ENCODE peak calls at places on chromosome 10, in nine cellular contexts. One of them, this sample, is unnamed.

GRCh38 chr10:22722770-22723169 is 8.4 kb upstream of the PIP4K2A start:
- DNase-seq in fibroblast of lung: no peak
- DNase-seq in HepG2: no peak
- DNase-seq in K562: no peak
- DNase-seq in GM23338: no peak
- DNase-seq in PC-9: no peak
- DNase-seq in MM.1S: no peak
- DNase-seq in OCI-LY7: no peak
- DNase-seq in IMR-90: no peak
- DNase-seq in this sample: no peak

GRCh38 chr10:56317603-56318002 is 43.5 kb downstream of the ZWINT start:
- DNase-seq in fibroblast of lung: no peak
- DNase-seq in HepG2: no peak
- DNase-seq in K562: no peak
- DNase-seq in GM23338: no peak
- DNase-seq in PC-9: no peak
- DNase-seq in MM.1S: no peak
- DNase-seq in OCI-LY7: no peak
- DNase-seq in IMR-90: no peak
- DNase-seq in this sample: no peak

GRCh38 chr10:99382181-99382580 is 48.2 kb downstream of the GOT1 start:
- DNase-seq in fibroblast of lung: no peak
- DNase-seq in HepG2: no peak
- DNase-seq in K562: no peak
- DNase-seq in GM23338: no peak
- DNase-seq in PC-9: no peak
- DNase-seq in MM.1S: peak; percentile 26
- DNase-seq in OCI-LY7: no peak
- DNase-seq in IMR-90: no peak
- DNase-seq in this sample: no peak

GRCh38 chr10:128210215-128211063 is 84.2 kb upstream of the MKI67 start:
- DNase-seq in fibroblast of lung: peak; percentile 34
- DNase-seq in HepG2: peak; percentile 34
- DNase-seq in K562: peak; percentile 53
- DNase-seq in GM23338: peak; percentile 64
- DNase-seq in PC-9: peak; percentile 12
- DNase-seq in MM.1S: peak; percentile 61
- DNase-seq in OCI-LY7: no peak
- DNase-seq in IMR-90: no peak
- DNase-seq in this sample: no peak

GRCh38 chr10:63210611-63211196 is 77.6 kb downstream of the NRBF2 start:
- DNase-seq in fibroblast of lung: peak; percentile 83
- DNase-seq in HepG2: no peak
- DNase-seq in K562: no peak
- DNase-seq in GM23338: no peak
- DNase-seq in PC-9: no peak
- DNase-seq in MM.1S: no peak
- DNase-seq in OCI-LY7: no peak
- DNase-seq in IMR-90: peak; percentile 54
- DNase-seq in this sample: no peak

GRCh38 chr10:68871731-68872342 is 29.3 kb upstream of the DDX50 start:
- DNase-seq in fibroblast of lung: peak; percentile 99
- DNase-seq in HepG2: peak; percentile 46
- DNase-seq in K562: no peak
- DNase-seq in GM23338: peak; percentile 38
- DNase-seq in PC-9: no peak
- DNase-seq in MM.1S: no peak
- DNase-seq in OCI-LY7: no peak
- DNase-seq in IMR-90: peak; percentile 95
- DNase-seq in this sample: no peak

GRCh38 chr10:33241351-33241750 is 93.1 kb downstream of the NRP1 start:
- DNase-seq in fibroblast of lung: no peak
- DNase-seq in HepG2: no peak
- DNase-seq in K562: no peak
- DNase-seq in GM23338: no peak
- DNase-seq in PC-9: no peak
- DNase-seq in MM.1S: no peak
- DNase-seq in OCI-LY7: no peak
- DNase-seq in IMR-90: peak; percentile 51
- DNase-seq in this sample: no peak

GRCh38 chr10:110141747-110142625 is 65.4 kb upstream of the MXI1 start:
- DNase-seq in fibroblast of lung: no peak
- DNase-seq in HepG2: peak; percentile 18
- DNase-seq in K562: no peak
- DNase-seq in GM23338: no peak
- DNase-seq in PC-9: no peak
- DNase-seq in MM.1S: no peak
- DNase-seq in OCI-LY7: no peak
- DNase-seq in IMR-90: no peak
- DNase-seq in this sample: no peak

GRCh38 chr10:13634207-13634606 is 47.4 kb downstream of the PRPF18 start:
- DNase-seq in fibroblast of lung: no peak
- DNase-seq in HepG2: no peak
- DNase-seq in K562: no peak
- DNase-seq in GM23338: no peak
- DNase-seq in PC-9: no peak
- DNase-seq in MM.1S: no peak
- DNase-seq in OCI-LY7: no peak
- DNase-seq in IMR-90: no peak
- DNase-seq in this sample: no peak

GRCh38 chr10:2949948-2950354 is 117.4 kb upstream of the PFKP start:
- DNase-seq in fibroblast of lung: no peak
- DNase-seq in HepG2: no peak
- DNase-seq in K562: no peak
- DNase-seq in GM23338: no peak
- DNase-seq in PC-9: no peak
- DNase-seq in MM.1S: no peak
- DNase-seq in OCI-LY7: no peak
- DNase-seq in IMR-90: peak; percentile 28
- DNase-seq in this sample: no peak

GRCh38 chr10:124903119-124903518 is 38.8 kb upstream of the ZRANB1 start:
- DNase-seq in fibroblast of lung: no peak
- DNase-seq in HepG2: no peak
- DNase-seq in K562: no peak
- DNase-seq in GM23338: peak; percentile 14
- DNase-seq in PC-9: no peak
- DNase-seq in MM.1S: no peak
- DNase-seq in OCI-LY7: no peak
- DNase-seq in IMR-90: no peak
- DNase-seq in this sample: no peak

GRCh38 chr10:125871341-125871740 is 9.8 kb downstream of the DHX32 start:
- DNase-seq in fibroblast of lung: peak; percentile 34
- DNase-seq in HepG2: no peak
- DNase-seq in K562: no peak
- DNase-seq in GM23338: no peak
- DNase-seq in PC-9: no peak
- DNase-seq in MM.1S: no peak
- DNase-seq in OCI-LY7: no peak
- DNase-seq in IMR-90: peak; percentile 81
- DNase-seq in this sample: no peak

GRCh38 chr10:100873081-100873824 is 39.5 kb upstream of the SLF2 start:
- DNase-seq in fibroblast of lung: no peak
- DNase-seq in HepG2: no peak
- DNase-seq in K562: no peak
- DNase-seq in GM23338: no peak
- DNase-seq in PC-9: no peak
- DNase-seq in MM.1S: no peak
- DNase-seq in OCI-LY7: no peak
- DNase-seq in IMR-90: no peak
- DNase-seq in this sample: no peak

GRCh38 chr10:114681542-114681941 is 23.5 kb upstream of the ABLIM1 start:
- DNase-seq in fibroblast of lung: no peak
- DNase-seq in HepG2: no peak
- DNase-seq in K562: no peak
- DNase-seq in GM23338: no peak
- DNase-seq in PC-9: no peak
- DNase-seq in MM.1S: no peak
- DNase-seq in OCI-LY7: no peak
- DNase-seq in IMR-90: peak; percentile 31
- DNase-seq in this sample: no peak

GRCh38 chr10:131947631-131948347 is 33.9 kb downstream of the BNIP3 start:
- DNase-seq in fibroblast of lung: peak; percentile 67
- DNase-seq in HepG2: no peak
- DNase-seq in K562: no peak
- DNase-seq in GM23338: no peak
- DNase-seq in PC-9: peak; percentile 48
- DNase-seq in MM.1S: no peak
- DNase-seq in OCI-LY7: no peak
- DNase-seq in IMR-90: peak; percentile 78
- DNase-seq in this sample: no peak

GRCh38 chr10:96512997-96513685 is 585 bp downstream of the TLL2 start:
- DNase-seq in fibroblast of lung: peak; percentile 35
- DNase-seq in HepG2: no peak
- DNase-seq in K562: no peak
- DNase-seq in GM23338: peak; percentile 64
- DNase-seq in PC-9: no peak
- DNase-seq in MM.1S: no peak
- DNase-seq in OCI-LY7: peak; percentile 74
- DNase-seq in IMR-90: peak; percentile 11
- DNase-seq in this sample: peak; percentile 83

GRCh38 chr10:84179059-84179710 is 5.6 kb downstream of the GPR15LG start:
- DNase-seq in fibroblast of lung: peak; percentile 6
- DNase-seq in HepG2: no peak
- DNase-seq in K562: no peak
- DNase-seq in GM23338: no peak
- DNase-seq in PC-9: no peak
- DNase-seq in MM.1S: no peak
- DNase-seq in OCI-LY7: peak; percentile 80
- DNase-seq in IMR-90: peak; percentile 27
- DNase-seq in this sample: no peak

GRCh38 chr10:96714031-96714590 is 6.2 kb downstream of the PIK3AP1 start:
- DNase-seq in fibroblast of lung: no peak
- DNase-seq in HepG2: no peak
- DNase-seq in K562: no peak
- DNase-seq in GM23338: no peak
- DNase-seq in PC-9: no peak
- DNase-seq in MM.1S: no peak
- DNase-seq in OCI-LY7: no peak
- DNase-seq in IMR-90: peak; percentile 60
- DNase-seq in this sample: no peak

GRCh38 chr10:110209926-110210662 is 2.7 kb downstream of the MXI1 start:
- DNase-seq in fibroblast of lung: peak; percentile 23
- DNase-seq in HepG2: no peak
- DNase-seq in K562: peak; percentile 32
- DNase-seq in GM23338: peak; percentile 62
- DNase-seq in PC-9: no peak
- DNase-seq in MM.1S: peak; percentile 54
- DNase-seq in OCI-LY7: peak; percentile 60
- DNase-seq in IMR-90: peak; percentile 29
- DNase-seq in this sample: peak; percentile 35

GRCh38 chr10:132546567-132547420 is 9.2 kb downstream of the INPP5A start:
- DNase-seq in fibroblast of lung: no peak
- DNase-seq in HepG2: no peak
- DNase-seq in K562: no peak
- DNase-seq in GM23338: no peak
- DNase-seq in PC-9: no peak
- DNase-seq in MM.1S: no peak
- DNase-seq in OCI-LY7: no peak
- DNase-seq in IMR-90: no peak
- DNase-seq in this sample: peak; percentile 46

GRCh38 chr10:107653832-107654287 is 489.4 kb upstream of the SORCS1 start:
- DNase-seq in fibroblast of lung: peak; percentile 38
- DNase-seq in HepG2: no peak
- DNase-seq in K562: no peak
- DNase-seq in GM23338: no peak
- DNase-seq in PC-9: no peak
- DNase-seq in MM.1S: peak; percentile 37
- DNase-seq in OCI-LY7: no peak
- DNase-seq in IMR-90: peak; percentile 5
- DNase-seq in this sample: no peak
- H3K27ac ChIP-seq in fibroblast of lung: no peak overlapping the region
- H3K27ac ChIP-seq in HepG2: no peak overlapping the region
- H3K27ac ChIP-seq in K562: no peak overlapping the region
- H3K27ac ChIP-seq in GM23338: no peak overlapping the region
- H3K27ac ChIP-seq in PC-9: no peak overlapping the region
- H3K27ac ChIP-seq in MM.1S: no peak overlapping the region
- H3K27ac ChIP-seq in OCI-LY7: no peak overlapping the region
- H3K27ac ChIP-seq in IMR-90: no peak overlapping the region
- H3K27ac ChIP-seq in this sample: no peak overlapping the region

DNA sequence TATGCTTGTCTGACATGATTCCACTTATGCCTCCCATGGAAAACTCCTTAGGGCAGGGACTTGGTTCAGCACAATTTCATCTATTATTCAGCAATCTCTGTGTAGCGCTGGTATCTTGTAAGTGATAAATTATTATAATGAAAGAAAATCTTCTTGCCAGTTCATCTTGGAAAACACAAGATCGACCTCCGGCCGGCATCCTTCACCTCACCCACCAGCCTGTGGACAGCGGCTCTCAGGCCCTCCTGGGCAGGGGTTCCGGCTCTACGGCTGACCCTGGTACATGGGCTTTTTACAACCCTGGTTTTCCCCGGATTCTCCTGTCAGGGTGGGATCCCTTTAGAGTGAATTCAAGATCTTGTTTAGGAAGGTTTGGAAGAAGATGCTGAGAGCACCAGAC is 145.6 kb downstream of the ADARB2 start:
- DNase-seq in fibroblast of lung: no peak
- DNase-seq in HepG2: no peak
- DNase-seq in K562: no peak
- DNase-seq in GM23338: no peak
- DNase-seq in PC-9: no peak
- DNase-seq in MM.1S: no peak
- DNase-seq in OCI-LY7: no peak
- DNase-seq in IMR-90: no peak
- DNase-seq in this sample: no peak
- H2AFZ ChIP-seq in fibroblast of lung: no peak overlapping the region
- H2AFZ ChIP-seq in HepG2: no peak overlapping the region
- H2AFZ ChIP-seq in K562: no peak overlapping the region
- H2AFZ ChIP-seq in GM23338: no peak overlapping the region
- H2AFZ ChIP-seq in PC-9: no peak overlapping the region
- H2AFZ ChIP-seq in MM.1S: no peak overlapping the region
- H2AFZ ChIP-seq in OCI-LY7: no peak overlapping the region
- H2AFZ ChIP-seq in IMR-90: no peak overlapping the region
- H2AFZ ChIP-seq in this sample: no peak overlapping the region

DNA sequence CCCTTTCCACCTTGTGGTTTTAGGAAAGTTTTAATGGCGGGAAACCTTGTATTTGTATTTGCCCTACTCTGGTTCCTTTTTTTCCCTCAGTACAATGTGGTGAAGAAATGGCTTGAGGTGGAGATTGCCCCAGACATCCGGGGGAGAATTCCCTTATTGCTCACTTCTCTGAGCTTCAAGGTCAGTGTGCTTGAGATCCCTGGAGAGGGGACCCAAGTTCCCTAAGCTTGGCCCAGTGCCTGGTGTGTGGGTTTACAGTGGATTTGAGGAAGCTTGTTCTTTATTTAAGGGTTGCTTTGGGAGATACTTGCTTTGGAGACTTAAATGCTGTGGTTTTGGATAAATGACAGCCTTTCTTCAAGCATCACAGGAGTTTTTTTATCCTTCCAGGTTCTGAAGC is 18.3 kb downstream of the CALHM2 start:
- DNase-seq in fibroblast of lung: no peak
- DNase-seq in HepG2: no peak
- DNase-seq in K562: no peak
- DNase-seq in GM23338: no peak
- DNase-seq in PC-9: no peak
- DNase-seq in MM.1S: no peak
- DNase-seq in OCI-LY7: no peak
- DNase-seq in IMR-90: no peak
- DNase-seq in this sample: no peak
- H3K27ac ChIP-seq in fibroblast of lung: no peak overlapping the region
- H3K27ac ChIP-seq in HepG2: no peak overlapping the region
- H3K27ac ChIP-seq in K562: no peak overlapping the region
- H3K27ac ChIP-seq in GM23338: no peak overlapping the region
- H3K27ac ChIP-seq in PC-9: no peak overlapping the region
- H3K27ac ChIP-seq in MM.1S: no peak overlapping the region
- H3K27ac ChIP-seq in OCI-LY7: no peak overlapping the region
- H3K27ac ChIP-seq in IMR-90: no peak overlapping the region
- H3K27ac ChIP-seq in this sample: no peak overlapping the region

GRCh38 chr10:43120948-43121290 is 17.3 kb upstream of the CSGALNACT2 start:
- DNase-seq in fibroblast of lung: no peak
- DNase-seq in HepG2: no peak
- DNase-seq in K562: no peak
- DNase-seq in GM23338: no peak
- DNase-seq in PC-9: no peak
- DNase-seq in MM.1S: no peak
- DNase-seq in OCI-LY7: peak; percentile 59
- DNase-seq in IMR-90: peak; percentile 8
- DNase-seq in this sample: peak; percentile 62
- H2AFZ ChIP-seq in fibroblast of lung: no peak overlapping the region
- H2AFZ ChIP-seq in HepG2: no peak overlapping the region
- H2AFZ ChIP-seq in K562: no peak overlapping the region
- H2AFZ ChIP-seq in GM23338: no peak overlapping the region
- H2AFZ ChIP-seq in PC-9: no peak overlapping the region
- H2AFZ ChIP-seq in MM.1S: no peak overlapping the region
- H2AFZ ChIP-seq in OCI-LY7: peak overlapping the region; percentile 59
- H2AFZ ChIP-seq in IMR-90: no peak overlapping the region
- H2AFZ ChIP-seq in this sample: no peak overlapping the region